ENCODE peak calls at places on chromosomes 5 and 9, in ten cellular contexts. D, W, Q, H, A, F, L, V, X and K are unnamed samples.

GRCh38 chr5:109833946-109834345 is 144.2 kb downstream of the MAN2A1 start:
- DNase-seq in D (no peak), W (no peak), Q (no peak), H (no peak), A (no peak), F (no peak), L (no peak), V (no peak), X (peak; percentile 13), K (no peak)

GRCh38 chr9:5620494-5620893 is 8.4 kb upstream of the RIC1 start:
- DNase-seq in D (no peak), W (no peak), Q (no peak), H (no peak), A (no peak), F (no peak), L (no peak), V (no peak), X (no peak), K (no peak)

GRCh38 chr5:81761270-81761669 is 10.4 kb upstream of the SSBP2 start:
- DNase-seq in D (no peak), W (no peak), Q (no peak), H (no peak), A (no peak), F (no peak), L (no peak), V (no peak), X (no peak), K (no peak)

GRCh38 chr9:74696520-74696919 is 191.2 kb downstream of the TRPM6 start:
- DNase-seq in D (peak; percentile 24), W (no peak), Q (no peak), H (no peak), A (no peak), F (no peak), L (no peak), V (no peak), X (no peak), K (no peak)

GRCh38 chr5:96067902-96068614 is 106.4 kb upstream of the ELL2 start:
- DNase-seq in D (no peak), W (no peak), Q (peak; percentile 81), H (no peak), A (peak; percentile 45), F (no peak), L (no peak), V (no peak), X (peak; percentile 95), K (no peak)

GRCh38 chr9:111634860-111635259 is 3.7 kb downstream of the DNAJC25 start:
- DNase-seq in D (no peak), W (no peak), Q (no peak), H (no peak), A (no peak), F (no peak), L (no peak), V (no peak), X (no peak), K (no peak)

GRCh38 chr9:24801344-24801743 is 255.6 kb upstream of the IZUMO3 start:
- DNase-seq in D (no peak), W (no peak), Q (no peak), H (no peak), A (no peak), F (no peak), L (no peak), V (no peak), X (no peak), K (no peak)

GRCh38 chr9:3045153-3045552 is 201.3 kb upstream of the PUM3 start:
- DNase-seq in D (no peak), W (no peak), Q (no peak), H (no peak), A (no peak), F (no peak), L (no peak), V (no peak), X (no peak), K (no peak)

GRCh38 chr5:64691333-64691732 is 1.0 kb downstream of the SHISAL2B start:
- DNase-seq in D (no peak), W (no peak), Q (no peak), H (no peak), A (no peak), F (no peak), L (no peak), V (no peak), X (no peak), K (no peak)

GRCh38 chr9:4987996-4988421 is 2.9 kb downstream of the JAK2 start:
- DNase-seq in D (peak; percentile 55), W (no peak), Q (peak; percentile 27), H (no peak), A (peak; percentile 64), F (peak; percentile 49), L (peak; percentile 73), V (no peak), X (peak; percentile 66), K (peak; percentile 37)

DNA sequence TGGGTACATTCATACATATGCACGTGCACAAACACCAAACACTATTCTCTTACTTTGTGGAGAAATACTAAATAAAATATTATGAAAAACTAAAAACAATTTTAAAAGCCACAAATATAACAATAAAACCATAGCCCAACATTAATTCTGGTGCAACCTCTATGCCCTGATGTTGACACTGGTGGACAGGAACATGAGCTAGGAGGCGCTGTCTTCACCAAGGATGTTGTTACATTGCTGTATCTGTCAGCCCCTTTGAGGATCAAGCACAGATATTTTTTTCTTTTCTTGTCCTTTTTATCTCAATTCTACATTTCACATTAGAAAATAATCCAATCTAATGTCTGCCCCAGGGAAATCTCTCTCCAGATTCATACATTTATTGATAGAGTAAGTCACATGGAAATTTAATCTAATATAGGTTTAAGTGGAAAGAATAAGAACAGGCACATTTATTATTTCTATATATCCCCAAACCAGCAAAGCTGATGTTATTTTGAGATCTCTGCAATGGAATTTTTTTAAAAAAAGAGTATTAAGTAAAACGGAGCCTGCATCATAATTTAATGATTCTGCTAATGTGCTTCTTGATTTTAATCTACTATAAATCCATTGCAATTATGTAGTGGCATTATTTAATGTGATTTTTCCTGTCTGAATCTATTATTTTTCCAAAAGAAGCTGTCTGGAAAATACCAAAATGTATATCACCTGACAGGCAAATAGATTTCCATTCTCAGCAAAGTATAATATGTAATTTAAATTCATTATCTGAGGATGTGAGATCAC is 716.5 kb downstream of the MTRR start:
- DNase-seq in D (peak; percentile 24), W (no peak), Q (no peak), H (no peak), A (no peak), F (no peak), L (no peak), V (no peak), X (no peak), K (no peak)
- TF ChIP-seq CTCF in D (no peak), W (no peak), Q (peak; percentile 23), H (no peak), A (no peak), F (no peak), L (no peak), V (no peak), X (peak; percentile 19), K (no peak)

GRCh38 chr5:179828756-179829421 is 8.2 kb downstream of the SQSTM1 start:
- DNase-seq in D (no peak), W (no peak), Q (no peak), H (no peak), A (no peak), F (no peak), L (no peak), V (no peak), X (no peak), K (no peak)

GRCh38 chr5:179824745-179825112 is 4.0 kb downstream of the SQSTM1 start:
- DNase-seq in D (no peak), W (no peak), Q (no peak), H (no peak), A (no peak), F (no peak), L (no peak), V (no peak), X (no peak), K (no peak)

GRCh38 chr5:179827684-179828083 is 7.0 kb downstream of the SQSTM1 start:
- DNase-seq in D (no peak), W (no peak), Q (no peak), H (no peak), A (no peak), F (no peak), L (no peak), V (peak; percentile 83), X (peak; percentile 73), K (no peak)

GRCh38 chr5:179823937-179824744 is 3.4 kb downstream of the SQSTM1 start:
- DNase-seq in D (no peak), W (no peak), Q (no peak), H (no peak), A (no peak), F (no peak), L (no peak), V (peak; percentile 55), X (no peak), K (no peak)

DNA sequence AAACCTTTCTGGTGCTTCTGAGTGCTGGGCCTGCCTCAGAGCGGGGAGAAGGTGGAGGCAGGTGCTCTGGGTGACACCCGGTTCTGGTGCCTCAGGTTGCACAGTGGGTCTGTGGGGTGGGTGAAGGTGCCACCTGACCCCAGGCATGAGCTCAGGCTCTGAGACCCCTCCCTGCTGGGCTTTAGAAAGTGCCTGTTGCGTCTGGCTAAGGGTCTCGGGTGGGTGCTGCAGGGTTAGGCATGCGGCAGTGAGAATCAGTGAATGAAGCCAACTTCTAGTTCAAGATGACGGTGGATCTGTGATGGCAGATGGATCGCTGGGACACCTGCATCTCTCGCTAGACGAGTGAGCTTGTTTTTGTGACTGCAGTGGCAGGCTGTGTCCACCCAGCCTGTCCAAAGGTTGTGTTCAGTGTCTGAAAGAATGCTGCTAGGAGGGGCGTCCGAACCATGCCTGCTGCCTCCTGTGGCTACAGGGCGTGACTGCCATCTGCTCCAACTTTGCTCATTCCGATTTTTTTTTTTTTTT is 5.0 kb downstream of the SQSTM1 start:
- DNase-seq in D (no peak), W (no peak), Q (no peak), H (no peak), A (no peak), F (no peak), L (no peak), V (peak; percentile 78), X (no peak), K (no peak)
- TF ChIP-seq CTCF in D (no peak), W (no peak), Q (no peak), H (no peak), A (no peak), F (no peak), L (no peak), V (no peak), X (no peak), K (no peak)

DNA sequence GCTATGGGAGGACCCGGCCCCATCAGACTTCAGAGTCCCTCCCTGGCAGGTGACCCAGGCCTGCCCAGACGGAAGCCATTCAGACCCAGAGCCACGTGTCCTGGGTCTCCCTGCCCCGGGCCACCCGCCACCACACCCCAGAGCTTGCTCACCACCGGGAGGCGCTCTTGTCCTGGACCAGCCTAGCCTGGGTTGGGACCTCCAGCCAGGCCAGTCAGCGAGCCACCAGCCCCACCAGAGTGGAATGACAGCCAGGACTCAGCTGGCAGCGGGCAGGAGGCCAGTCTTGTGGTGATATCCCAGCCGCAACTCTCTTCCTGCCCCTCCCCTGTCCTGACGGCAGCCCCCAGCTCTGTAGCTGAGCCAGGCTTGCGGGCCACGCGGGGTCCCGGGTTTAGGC is 1.7 kb upstream of the PTGDS start:
- DNase-seq in D (peak; percentile 89), W (peak; percentile 84), Q (no peak), H (no peak), A (no peak), F (peak; percentile 41), L (no peak), V (no peak), X (no peak), K (no peak)
- TF ChIP-seq CTCF in D (peak; percentile 46), W (no peak), Q (no peak), H (no peak), A (no peak), F (no peak), L (no peak), V (no peak), X (peak; percentile 16), K (peak; percentile 37)

GRCh38 chr9:79535534-79535933 is 36.2 kb upstream of the TLE4 start:
- DNase-seq in D (no peak), W (no peak), Q (no peak), H (no peak), A (no peak), F (no peak), L (no peak), V (no peak), X (no peak), K (no peak)
- TF ChIP-seq CTCF in D (no peak), W (no peak), Q (no peak), H (no peak), A (no peak), F (no peak), L (no peak), V (no peak), X (no peak), K (no peak)